ENCODE peak calls at places on chromosomes 11 and 22, in six cellular contexts. One of them, this sample, is unnamed.

GRCh38 chr22:26883393-26883792 is 226.0 kb downstream of the MIAT start:
- DNase-seq in MM.1S: no peak
- DNase-seq in IMR-90: no peak
- DNase-seq in H9: no peak
- DNase-seq in mammary epithelial cell: no peak
- DNase-seq in fibroblast of lung: no peak
- DNase-seq in this sample: no peak

GRCh38 chr11:134521001-134521400 is 109.0 kb upstream of the B3GAT1 start:
- DNase-seq in fibroblast of lung: no peak
- DNase-seq in MM.1S: no peak
- DNase-seq in IMR-90: no peak
- DNase-seq in mammary epithelial cell: no peak
- DNase-seq in H9: no peak
- DNase-seq in this sample: no peak

GRCh38 chr11:17472467-17472866 is 4.2 kb downstream of the ABCC8 start:
- DNase-seq in mammary epithelial cell: no peak
- DNase-seq in H9: no peak
- DNase-seq in IMR-90: no peak
- DNase-seq in MM.1S: no peak
- DNase-seq in fibroblast of lung: no peak
- DNase-seq in this sample: no peak

GRCh38 chr11:100072131-100072530 is 615.0 kb upstream of the ARHGAP42 start:
- DNase-seq in fibroblast of lung: no peak
- DNase-seq in MM.1S: no peak
- DNase-seq in H9: no peak
- DNase-seq in mammary epithelial cell: no peak
- DNase-seq in IMR-90: no peak
- DNase-seq in this sample: no peak

GRCh38 chr22:35971418-35972119 is 57.1 kb downstream of the RBFOX2 start:
- DNase-seq in IMR-90: peak; percentile 93
- DNase-seq in fibroblast of lung: peak; percentile 82
- DNase-seq in MM.1S: no peak
- DNase-seq in mammary epithelial cell: no peak
- DNase-seq in H9: no peak
- DNase-seq in this sample: no peak

GRCh38 chr11:46999217-46999616 is 62.7 kb downstream of the CSTPP1 start:
- DNase-seq in IMR-90: no peak
- DNase-seq in fibroblast of lung: no peak
- DNase-seq in mammary epithelial cell: no peak
- DNase-seq in MM.1S: no peak
- DNase-seq in H9: no peak
- DNase-seq in this sample: no peak

GRCh38 chr11:66168289-66168688 is 98.2 kb downstream of the PACS1 start:
- DNase-seq in MM.1S: no peak
- DNase-seq in H9: no peak
- DNase-seq in mammary epithelial cell: no peak
- DNase-seq in fibroblast of lung: no peak
- DNase-seq in IMR-90: no peak
- DNase-seq in this sample: no peak

GRCh38 chr11:20131744-20132666 is 28.3 kb downstream of the DBX1 start:
- DNase-seq in IMR-90: peak; percentile 55
- DNase-seq in MM.1S: peak; percentile 45
- DNase-seq in mammary epithelial cell: peak; percentile 51
- DNase-seq in H9: peak; percentile 80
- DNase-seq in fibroblast of lung: peak; percentile 66
- DNase-seq in this sample: no peak

GRCh38 chr22:46108564-46109473 is 41.5 kb upstream of the PPARA start:
- DNase-seq in H9: peak; percentile 63
- DNase-seq in mammary epithelial cell: peak; percentile 58
- DNase-seq in IMR-90: peak; percentile 23
- DNase-seq in fibroblast of lung: no peak
- DNase-seq in MM.1S: no peak
- DNase-seq in this sample: no peak

GRCh38 chr11:113675565-113675964 is 30.5 kb downstream of the TMPRSS5 start:
- DNase-seq in IMR-90: no peak
- DNase-seq in fibroblast of lung: no peak
- DNase-seq in MM.1S: no peak
- DNase-seq in mammary epithelial cell: no peak
- DNase-seq in H9: no peak
- DNase-seq in this sample: no peak

GRCh38 chr11:19905280-19905853 is 192.7 kb downstream of the NAV2 start:
- DNase-seq in IMR-90: peak; percentile 67
- DNase-seq in H9: no peak
- DNase-seq in mammary epithelial cell: no peak
- DNase-seq in fibroblast of lung: peak; percentile 70
- DNase-seq in MM.1S: no peak
- DNase-seq in this sample: no peak

GRCh38 chr11:119023741-119024140 is 5.2 kb downstream of the TRAPPC4 start:
- DNase-seq in MM.1S: no peak
- DNase-seq in mammary epithelial cell: no peak
- DNase-seq in IMR-90: no peak
- DNase-seq in fibroblast of lung: no peak
- DNase-seq in H9: no peak
- DNase-seq in this sample: no peak

GRCh38 chr22:20579273-20580120 is 72.1 kb downstream of the MED15 start:
- DNase-seq in MM.1S: no peak
- DNase-seq in mammary epithelial cell: no peak
- DNase-seq in H9: no peak
- DNase-seq in IMR-90: no peak
- DNase-seq in fibroblast of lung: no peak
- DNase-seq in this sample: no peak

GRCh38 chr11:124801636-124802312 is 1.6 kb upstream of the MSANTD2 start:
- DNase-seq in mammary epithelial cell: no peak
- DNase-seq in H9: no peak
- DNase-seq in fibroblast of lung: peak; percentile 30
- DNase-seq in MM.1S: no peak
- DNase-seq in IMR-90: peak; percentile 22
- DNase-seq in this sample: no peak

GRCh38 chr11:123426766-123427165 is 3.3 kb upstream of the GRAMD1B start:
- DNase-seq in fibroblast of lung: no peak
- DNase-seq in mammary epithelial cell: no peak
- DNase-seq in MM.1S: no peak
- DNase-seq in IMR-90: no peak
- DNase-seq in H9: no peak
- DNase-seq in this sample: no peak

GRCh38 chr11:34262601-34263081 is 95.2 kb downstream of the ABTB2 start:
- DNase-seq in H9: no peak
- DNase-seq in IMR-90: no peak
- DNase-seq in mammary epithelial cell: no peak
- DNase-seq in fibroblast of lung: no peak
- DNase-seq in MM.1S: no peak
- DNase-seq in this sample: no peak

GRCh38 chr11:69486056-69486772 is 4.8 kb downstream of the LINC01488 start:
- DNase-seq in IMR-90: no peak
- DNase-seq in mammary epithelial cell: no peak
- DNase-seq in fibroblast of lung: no peak
- DNase-seq in MM.1S: no peak
- DNase-seq in H9: no peak
- DNase-seq in this sample: no peak

GRCh38 chr22:39773976-39774539 is 119.5 kb downstream of the ENTHD1 start:
- DNase-seq in mammary epithelial cell: no peak
- DNase-seq in fibroblast of lung: no peak
- DNase-seq in H9: no peak
- DNase-seq in MM.1S: peak; percentile 55
- DNase-seq in IMR-90: peak; percentile 0
- DNase-seq in this sample: no peak

GRCh38 chr11:66119348-66120133 is 49.5 kb downstream of the PACS1 start:
- DNase-seq in mammary epithelial cell: peak; percentile 77
- DNase-seq in MM.1S: no peak
- DNase-seq in fibroblast of lung: peak; percentile 71
- DNase-seq in IMR-90: peak; percentile 94
- DNase-seq in H9: no peak
- DNase-seq in this sample: peak; percentile 91

GRCh38 chr11:66727282-66727882 is 1.6 kb downstream of the SPTBN2 start:
- DNase-seq in mammary epithelial cell: peak; percentile 16
- DNase-seq in H9: peak; percentile 48
- DNase-seq in IMR-90: peak; percentile 11
- DNase-seq in MM.1S: peak; percentile 25
- DNase-seq in fibroblast of lung: peak; percentile 5
- DNase-seq in this sample: no peak

GRCh38 chr22:40400173-40400572 is 29.8 kb downstream of the SGSM3 start:
- DNase-seq in H9: no peak
- DNase-seq in MM.1S: no peak
- DNase-seq in IMR-90: no peak
- DNase-seq in fibroblast of lung: no peak
- DNase-seq in mammary epithelial cell: no peak
- DNase-seq in this sample: no peak

GRCh38 chr11:27025312-27025955 is 15.2 kb upstream of the BBOX1 start:
- DNase-seq in IMR-90: no peak
- DNase-seq in mammary epithelial cell: no peak
- DNase-seq in fibroblast of lung: no peak
- DNase-seq in MM.1S: no peak
- DNase-seq in H9: no peak
- DNase-seq in this sample: no peak

GRCh38 chr11:77191823-77192495 is 63.9 kb downstream of the MYO7A start:
- DNase-seq in MM.1S: no peak
- DNase-seq in IMR-90: peak; percentile 20
- DNase-seq in H9: peak; percentile 97
- DNase-seq in fibroblast of lung: peak; percentile 26
- DNase-seq in mammary epithelial cell: peak; percentile 93
- DNase-seq in this sample: peak; percentile 49

GRCh38 chr22:47203554-47203991 is 441.1 kb downstream of the TBC1D22A start:
- DNase-seq in mammary epithelial cell: no peak
- DNase-seq in MM.1S: no peak
- DNase-seq in H9: no peak
- DNase-seq in fibroblast of lung: no peak
- DNase-seq in IMR-90: no peak
- DNase-seq in this sample: no peak

DNA sequence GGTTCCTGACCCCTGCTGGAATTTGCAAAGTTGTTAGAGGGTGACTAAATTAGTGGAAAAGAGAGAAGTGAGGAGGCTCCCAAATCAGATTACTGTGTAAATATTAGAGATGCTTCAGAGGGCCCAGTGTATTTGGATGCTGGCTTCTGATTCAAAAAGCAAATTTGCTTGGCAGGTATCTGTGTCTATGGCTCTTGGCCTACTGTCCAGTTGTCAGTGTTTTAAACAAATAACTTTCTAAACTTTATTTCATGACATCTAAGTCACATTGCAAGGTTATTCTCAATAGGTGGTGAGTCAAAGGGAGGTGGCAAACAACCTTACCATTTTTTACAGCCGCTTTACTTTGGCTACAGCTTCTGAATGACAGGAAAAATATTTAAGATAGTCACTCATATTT is 720.1 kb downstream of the KCNA4 start:
- DNase-seq in fibroblast of lung: no peak
- DNase-seq in H9: no peak
- DNase-seq in IMR-90: no peak
- DNase-seq in MM.1S: no peak
- DNase-seq in mammary epithelial cell: no peak
- DNase-seq in this sample: no peak
- H2AFZ ChIP-seq in fibroblast of lung: no peak overlapping the region
- H2AFZ ChIP-seq in H9: no peak overlapping the region
- H2AFZ ChIP-seq in IMR-90: no peak overlapping the region
- H2AFZ ChIP-seq in MM.1S: no peak overlapping the region
- H2AFZ ChIP-seq in mammary epithelial cell: no peak overlapping the region
- H2AFZ ChIP-seq in this sample: no peak overlapping the region

GRCh38 chr11:60917267-60917666 is 3.3 kb downstream of the TMEM109 start:
- DNase-seq in MM.1S: no peak
- DNase-seq in mammary epithelial cell: peak; percentile 93
- DNase-seq in fibroblast of lung: no peak
- DNase-seq in H9: no peak
- DNase-seq in IMR-90: no peak
- DNase-seq in this sample: no peak
- H3K4me2 ChIP-seq in MM.1S: no peak overlapping the region
- H3K4me2 ChIP-seq in mammary epithelial cell: peak overlapping the region; percentile 21
- H3K4me2 ChIP-seq in fibroblast of lung: no peak overlapping the region
- H3K4me2 ChIP-seq in H9: no peak overlapping the region
- H3K4me2 ChIP-seq in IMR-90: no peak overlapping the region
- H3K4me2 ChIP-seq in this sample: no peak overlapping the region

DNA sequence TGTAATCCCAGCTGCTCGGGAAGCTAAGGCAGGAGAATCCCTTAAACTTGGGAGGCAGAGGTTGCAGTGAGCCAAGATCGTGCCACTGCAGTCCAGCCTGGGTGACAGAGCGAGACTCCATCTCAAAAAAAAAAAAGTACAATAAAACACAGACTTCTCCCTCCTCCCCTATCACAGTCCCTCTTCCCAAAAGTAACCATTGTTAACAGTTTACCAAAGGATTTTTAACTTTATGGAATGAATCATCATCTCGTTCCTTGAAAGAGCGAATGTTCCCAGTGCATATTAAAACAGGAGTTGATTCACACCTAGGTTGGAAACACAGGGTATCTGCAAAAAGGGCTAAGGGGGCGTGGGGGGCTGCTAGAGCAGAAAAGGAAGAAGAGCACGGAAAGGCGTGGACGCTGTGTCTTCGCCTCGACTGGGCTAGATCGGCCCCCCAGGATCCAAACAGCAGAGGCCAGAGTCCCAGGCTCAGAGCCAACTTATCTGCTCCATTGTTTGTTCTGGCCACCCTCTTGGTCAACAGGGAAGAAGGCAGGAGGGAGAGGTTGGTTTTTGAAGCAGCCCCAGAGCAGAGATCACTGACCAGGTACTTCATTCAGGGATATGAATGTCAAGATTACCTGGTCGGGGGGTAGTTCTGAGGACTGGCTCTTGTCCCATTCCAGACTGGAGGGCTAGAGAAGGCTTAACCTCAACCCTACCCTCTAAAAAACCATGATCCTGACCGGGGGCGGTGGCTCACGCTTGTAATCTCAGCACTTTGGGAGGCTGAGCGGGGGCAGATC is 2.1 kb upstream of the AHNAK start:
- DNase-seq in H9: no peak
- DNase-seq in fibroblast of lung: no peak
- DNase-seq in IMR-90: no peak
- DNase-seq in mammary epithelial cell: no peak
- DNase-seq in MM.1S: no peak
- DNase-seq in this sample: no peak
- H2AFZ ChIP-seq in H9: no peak overlapping the region
- H2AFZ ChIP-seq in fibroblast of lung: no peak overlapping the region
- H2AFZ ChIP-seq in IMR-90: no peak overlapping the region
- H2AFZ ChIP-seq in mammary epithelial cell: no peak overlapping the region
- H2AFZ ChIP-seq in MM.1S: no peak overlapping the region
- H2AFZ ChIP-seq in this sample: no peak overlapping the region

DNA sequence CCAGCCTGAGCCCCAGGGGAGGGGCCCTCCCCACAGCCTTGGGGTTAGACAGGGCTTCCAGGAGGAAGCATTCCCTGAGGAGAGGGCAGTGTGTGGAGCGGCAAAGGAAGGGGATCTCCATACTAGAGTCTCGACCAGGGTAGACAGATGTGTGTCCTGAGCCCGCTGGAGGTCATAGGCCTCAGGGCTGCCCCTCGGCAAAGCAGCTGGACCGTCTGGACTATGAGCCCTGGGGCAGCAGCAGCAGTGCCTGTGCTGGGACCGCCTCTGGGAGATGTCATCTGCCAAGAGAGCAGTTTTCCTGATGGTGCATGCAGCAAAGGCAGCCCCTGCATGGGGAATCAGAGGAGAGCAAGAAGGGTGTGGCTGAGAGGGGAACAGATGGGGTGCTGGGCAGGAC is 20.8 kb upstream of the TCF20 start:
- DNase-seq in IMR-90: no peak
- DNase-seq in MM.1S: no peak
- DNase-seq in fibroblast of lung: no peak
- DNase-seq in mammary epithelial cell: no peak
- DNase-seq in H9: no peak
- DNase-seq in this sample: peak; percentile 86
- H3K4me2 ChIP-seq in IMR-90: no peak overlapping the region
- H3K4me2 ChIP-seq in MM.1S: no peak overlapping the region
- H3K4me2 ChIP-seq in fibroblast of lung: no peak overlapping the region
- H3K4me2 ChIP-seq in mammary epithelial cell: no peak overlapping the region
- H3K4me2 ChIP-seq in H9: no peak overlapping the region
- H3K4me2 ChIP-seq in this sample: no peak overlapping the region

This sample was measured in trophoblast cell.